ENCODE peak calls at places on chromosomes 1 and 21, in six cellular contexts. One of them, this sample, is unnamed.

GRCh38 chr21:32770514-32771133 is 931 bp downstream of the PAXBP1 start:
- DNase-seq in CD4-positive, alpha-beta T cell: no peak
- DNase-seq in mucosa of descending colon: no peak
- DNase-seq in PC-3: peak
- DNase-seq in OCI-LY7: peak
- DNase-seq in choroid plexus epithelial cell: peak
- DNase-seq in this sample: peak

GRCh38 chr1:183285746-183286145 is 99.7 kb downstream of the LAMC2 start:
- DNase-seq in CD4-positive, alpha-beta T cell: no peak
- DNase-seq in mucosa of descending colon: no peak
- DNase-seq in PC-3: no peak
- DNase-seq in OCI-LY7: no peak
- DNase-seq in choroid plexus epithelial cell: no peak
- DNase-seq in this sample: no peak

GRCh38 chr1:194295690-194296089 is 1109.3 kb upstream of the B3GALT2 start:
- DNase-seq in CD4-positive, alpha-beta T cell: no peak
- DNase-seq in mucosa of descending colon: no peak
- DNase-seq in PC-3: peak
- DNase-seq in OCI-LY7: peak
- DNase-seq in choroid plexus epithelial cell: peak
- DNase-seq in this sample: no peak

GRCh38 chr1:45957684-45958083 is 154.3 kb downstream of the MAST2 start:
- DNase-seq in CD4-positive, alpha-beta T cell: no peak
- DNase-seq in mucosa of descending colon: no peak
- DNase-seq in PC-3: no peak
- DNase-seq in OCI-LY7: no peak
- DNase-seq in choroid plexus epithelial cell: peak
- DNase-seq in this sample: no peak

GRCh38 chr1:29806646-29807319 is 570.5 kb downstream of the PTPRU start:
- DNase-seq in CD4-positive, alpha-beta T cell: no peak
- DNase-seq in mucosa of descending colon: no peak
- DNase-seq in PC-3: no peak
- DNase-seq in OCI-LY7: no peak
- DNase-seq in choroid plexus epithelial cell: no peak
- DNase-seq in this sample: no peak

GRCh38 chr1:177820213-177820612 is 149.6 kb downstream of the SEC16B start:
- DNase-seq in CD4-positive, alpha-beta T cell: no peak
- DNase-seq in mucosa of descending colon: no peak
- DNase-seq in PC-3: no peak
- DNase-seq in OCI-LY7: no peak
- DNase-seq in choroid plexus epithelial cell: no peak
- DNase-seq in this sample: no peak

GRCh38 chr1:2314297-2314802 is 77.0 kb downstream of the MORN1 start:
- DNase-seq in CD4-positive, alpha-beta T cell: no peak
- DNase-seq in mucosa of descending colon: peak
- DNase-seq in PC-3: peak
- DNase-seq in OCI-LY7: no peak
- DNase-seq in choroid plexus epithelial cell: peak
- DNase-seq in this sample: peak

GRCh38 chr1:228963795-228964177 is 228.5 kb downstream of the RHOU start:
- DNase-seq in CD4-positive, alpha-beta T cell: no peak
- DNase-seq in mucosa of descending colon: no peak
- DNase-seq in PC-3: no peak
- DNase-seq in OCI-LY7: no peak
- DNase-seq in choroid plexus epithelial cell: no peak
- DNase-seq in this sample: no peak

GRCh38 chr1:223739366-223740057 is 27.2 kb downstream of the CAPN2 start:
- DNase-seq in CD4-positive, alpha-beta T cell: no peak
- DNase-seq in mucosa of descending colon: no peak
- DNase-seq in PC-3: no peak
- DNase-seq in OCI-LY7: no peak
- DNase-seq in choroid plexus epithelial cell: peak
- DNase-seq in this sample: no peak

GRCh38 chr1:85465099-85465790 is at the start of gene DDAH1:
- DNase-seq in CD4-positive, alpha-beta T cell: no peak
- DNase-seq in mucosa of descending colon: peak
- DNase-seq in PC-3: peak
- DNase-seq in OCI-LY7: no peak
- DNase-seq in choroid plexus epithelial cell: peak
- DNase-seq in this sample: peak

GRCh38 chr21:32595431-32595830 is 10.1 kb upstream of the TCP10L start:
- DNase-seq in CD4-positive, alpha-beta T cell: no peak
- DNase-seq in mucosa of descending colon: no peak
- DNase-seq in PC-3: no peak
- DNase-seq in OCI-LY7: no peak
- DNase-seq in choroid plexus epithelial cell: no peak
- DNase-seq in this sample: no peak

GRCh38 chr1:112957133-112957812 is 1.3 kb upstream of the SLC16A1 start:
- DNase-seq in CD4-positive, alpha-beta T cell: peak
- DNase-seq in mucosa of descending colon: no peak
- DNase-seq in PC-3: peak
- DNase-seq in OCI-LY7: peak
- DNase-seq in choroid plexus epithelial cell: peak
- DNase-seq in this sample: no peak

GRCh38 chr21:40158356-40158755 is 291.1 kb downstream of the PCP4 start:
- DNase-seq in CD4-positive, alpha-beta T cell: no peak
- DNase-seq in mucosa of descending colon: no peak
- DNase-seq in PC-3: no peak
- DNase-seq in OCI-LY7: no peak
- DNase-seq in choroid plexus epithelial cell: no peak
- DNase-seq in this sample: no peak

GRCh38 chr1:206912445-206913095 is 9.2 kb downstream of the FCMR start:
- DNase-seq in CD4-positive, alpha-beta T cell: no peak
- DNase-seq in mucosa of descending colon: peak
- DNase-seq in PC-3: peak
- DNase-seq in OCI-LY7: peak
- DNase-seq in choroid plexus epithelial cell: peak
- DNase-seq in this sample: peak

GRCh38 chr1:48469616-48470500 is 2.1 kb downstream of the SPATA6 start:
- DNase-seq in CD4-positive, alpha-beta T cell: no peak
- DNase-seq in mucosa of descending colon: peak
- DNase-seq in PC-3: peak
- DNase-seq in OCI-LY7: peak
- DNase-seq in choroid plexus epithelial cell: peak
- DNase-seq in this sample: peak

GRCh38 chr1:81052162-81052561 is 748.6 kb upstream of the ADGRL2 start:
- DNase-seq in CD4-positive, alpha-beta T cell: no peak
- DNase-seq in mucosa of descending colon: no peak
- DNase-seq in PC-3: no peak
- DNase-seq in OCI-LY7: no peak
- DNase-seq in choroid plexus epithelial cell: no peak
- DNase-seq in this sample: no peak

GRCh38 chr1:94715311-94715710 is 104.8 kb upstream of the SLC44A3 start:
- DNase-seq in CD4-positive, alpha-beta T cell: no peak
- DNase-seq in mucosa of descending colon: no peak
- DNase-seq in PC-3: no peak
- DNase-seq in OCI-LY7: no peak
- DNase-seq in choroid plexus epithelial cell: no peak
- DNase-seq in this sample: no peak

GRCh38 chr1:1926886-1927660 is 8.0 kb upstream of the TMEM52 start:
- DNase-seq in CD4-positive, alpha-beta T cell: no peak
- DNase-seq in mucosa of descending colon: peak
- DNase-seq in PC-3: no peak
- DNase-seq in OCI-LY7: no peak
- DNase-seq in choroid plexus epithelial cell: no peak
- DNase-seq in this sample: no peak

GRCh38 chr1:30798389-30798951 is 40.9 kb upstream of the LAPTM5 start:
- DNase-seq in CD4-positive, alpha-beta T cell: no peak
- DNase-seq in mucosa of descending colon: no peak
- DNase-seq in PC-3: no peak
- DNase-seq in OCI-LY7: no peak
- DNase-seq in choroid plexus epithelial cell: no peak
- DNase-seq in this sample: peak

GRCh38 chr21:26115899-26116298 is 54.7 kb downstream of the APP start:
- DNase-seq in CD4-positive, alpha-beta T cell: no peak
- DNase-seq in mucosa of descending colon: no peak
- DNase-seq in PC-3: peak
- DNase-seq in OCI-LY7: no peak
- DNase-seq in choroid plexus epithelial cell: peak
- DNase-seq in this sample: no peak

GRCh38 chr1:182698977-182699672 is 14.7 kb upstream of the RGS8 start:
- DNase-seq in CD4-positive, alpha-beta T cell: no peak
- DNase-seq in mucosa of descending colon: no peak
- DNase-seq in PC-3: no peak
- DNase-seq in OCI-LY7: no peak
- DNase-seq in choroid plexus epithelial cell: no peak
- DNase-seq in this sample: no peak

GRCh38 chr1:33327587-33328325 is 6.9 kb upstream of the A3GALT2 start:
- DNase-seq in CD4-positive, alpha-beta T cell: no peak
- DNase-seq in mucosa of descending colon: no peak
- DNase-seq in PC-3: peak
- DNase-seq in OCI-LY7: no peak
- DNase-seq in choroid plexus epithelial cell: peak
- DNase-seq in this sample: peak

GRCh38 chr21:15057290-15057689 is 7.5 kb downstream of the NRIP1 start:
- DNase-seq in CD4-positive, alpha-beta T cell: no peak
- DNase-seq in mucosa of descending colon: peak
- DNase-seq in PC-3: no peak
- DNase-seq in OCI-LY7: no peak
- DNase-seq in choroid plexus epithelial cell: no peak
- DNase-seq in this sample: no peak

GRCh38 chr1:109595540-109595939 is 23.9 kb downstream of the GNAT2 start:
- DNase-seq in CD4-positive, alpha-beta T cell: no peak
- DNase-seq in mucosa of descending colon: no peak
- DNase-seq in PC-3: no peak
- DNase-seq in OCI-LY7: no peak
- DNase-seq in choroid plexus epithelial cell: peak
- DNase-seq in this sample: no peak

GRCh38 chr1:234402939-234403338 is 29.7 kb downstream of the COA6 start:
- DNase-seq in CD4-positive, alpha-beta T cell: no peak
- DNase-seq in mucosa of descending colon: no peak
- DNase-seq in PC-3: no peak
- DNase-seq in OCI-LY7: no peak
- DNase-seq in choroid plexus epithelial cell: no peak
- DNase-seq in this sample: no peak

GRCh38 chr1:108057536-108057935 is 92.6 kb upstream of the VAV3 start:
- DNase-seq in CD4-positive, alpha-beta T cell: no peak
- DNase-seq in mucosa of descending colon: no peak
- DNase-seq in PC-3: no peak
- DNase-seq in OCI-LY7: no peak
- DNase-seq in choroid plexus epithelial cell: peak
- DNase-seq in this sample: peak

GRCh38 chr1:15288173-15288926 is 41.3 kb downstream of the FHAD1 start:
- DNase-seq in CD4-positive, alpha-beta T cell: no peak
- DNase-seq in mucosa of descending colon: no peak
- DNase-seq in PC-3: no peak
- DNase-seq in OCI-LY7: no peak
- DNase-seq in choroid plexus epithelial cell: peak
- DNase-seq in this sample: no peak

GRCh38 chr1:58844176-58844575 is 60.3 kb upstream of the JUN start:
- DNase-seq in CD4-positive, alpha-beta T cell: no peak
- DNase-seq in mucosa of descending colon: no peak
- DNase-seq in PC-3: no peak
- DNase-seq in OCI-LY7: no peak
- DNase-seq in choroid plexus epithelial cell: peak
- DNase-seq in this sample: no peak

GRCh38 chr1:36981771-36982622 is 52.3 kb downstream of the GRIK3 start:
- DNase-seq in CD4-positive, alpha-beta T cell: no peak
- DNase-seq in mucosa of descending colon: no peak
- DNase-seq in PC-3: no peak
- DNase-seq in OCI-LY7: no peak
- DNase-seq in choroid plexus epithelial cell: no peak
- DNase-seq in this sample: no peak

GRCh38 chr1:48741380-48741779 is 35.3 kb downstream of the BEND5 start:
- DNase-seq in CD4-positive, alpha-beta T cell: no peak
- DNase-seq in mucosa of descending colon: no peak
- DNase-seq in PC-3: peak
- DNase-seq in OCI-LY7: no peak
- DNase-seq in choroid plexus epithelial cell: peak
- DNase-seq in this sample: no peak

GRCh38 chr1:59431566-59432294 is 134.8 kb downstream of the FGGY start:
- DNase-seq in CD4-positive, alpha-beta T cell: no peak
- DNase-seq in mucosa of descending colon: no peak
- DNase-seq in PC-3: peak
- DNase-seq in OCI-LY7: no peak
- DNase-seq in choroid plexus epithelial cell: peak
- DNase-seq in this sample: no peak

GRCh38 chr1:36732038-36732402 is 249.3 kb upstream of the CSF3R start:
- DNase-seq in CD4-positive, alpha-beta T cell: no peak
- DNase-seq in mucosa of descending colon: no peak
- DNase-seq in PC-3: no peak
- DNase-seq in OCI-LY7: no peak
- DNase-seq in choroid plexus epithelial cell: no peak
- DNase-seq in this sample: no peak

GRCh38 chr1:43729816-43730463 is 22.6 kb downstream of the ST3GAL3 start:
- DNase-seq in CD4-positive, alpha-beta T cell: no peak
- DNase-seq in mucosa of descending colon: no peak
- DNase-seq in PC-3: no peak
- DNase-seq in OCI-LY7: no peak
- DNase-seq in choroid plexus epithelial cell: no peak
- DNase-seq in this sample: no peak

GRCh38 chr1:204446413-204447111 is 34.9 kb upstream of the PPP1R15B start:
- DNase-seq in CD4-positive, alpha-beta T cell: peak
- DNase-seq in mucosa of descending colon: peak
- DNase-seq in PC-3: peak
- DNase-seq in OCI-LY7: peak
- DNase-seq in choroid plexus epithelial cell: peak
- DNase-seq in this sample: peak
- TF ChIP-seq CTCF in CD4-positive, alpha-beta T cell: peak
- TF ChIP-seq CTCF in mucosa of descending colon: peak
- TF ChIP-seq CTCF in PC-3: peak
- TF ChIP-seq CTCF in OCI-LY7: peak
- TF ChIP-seq CTCF in choroid plexus epithelial cell: peak
- TF ChIP-seq CTCF in this sample: peak

GRCh38 chr1:7346070-7346596 is 425.0 kb upstream of the VAMP3 start:
- DNase-seq in CD4-positive, alpha-beta T cell: no peak
- DNase-seq in mucosa of descending colon: no peak
- DNase-seq in PC-3: no peak
- DNase-seq in OCI-LY7: no peak
- DNase-seq in choroid plexus epithelial cell: peak
- DNase-seq in this sample: no peak
- TF ChIP-seq CTCF in CD4-positive, alpha-beta T cell: no peak
- TF ChIP-seq CTCF in mucosa of descending colon: no peak
- TF ChIP-seq CTCF in PC-3: peak
- TF ChIP-seq CTCF in OCI-LY7: no peak
- TF ChIP-seq CTCF in choroid plexus epithelial cell: peak
- TF ChIP-seq CTCF in this sample: no peak

DNA sequence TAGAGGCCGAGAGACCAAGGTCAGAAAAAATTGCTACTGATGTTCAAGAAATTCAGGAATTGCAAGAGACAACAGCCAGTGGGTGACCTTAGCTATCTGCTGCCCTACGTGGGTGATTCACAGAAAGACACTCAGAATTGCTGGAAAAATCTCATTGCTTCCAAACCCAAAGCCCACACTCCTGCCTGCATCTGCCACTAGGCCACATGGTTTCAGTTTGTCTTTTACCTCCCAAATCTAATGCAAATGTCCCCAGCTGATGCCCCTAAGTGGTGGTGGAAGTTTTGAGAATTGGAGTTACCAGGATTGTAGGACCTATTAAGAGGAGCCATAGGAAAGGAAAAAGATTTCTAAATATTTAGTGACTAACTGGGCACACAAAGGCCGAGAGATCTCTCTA is 341.5 kb upstream of the CHRM3 start:
- DNase-seq in CD4-positive, alpha-beta T cell: no peak
- DNase-seq in mucosa of descending colon: no peak
- DNase-seq in PC-3: no peak
- DNase-seq in OCI-LY7: no peak
- DNase-seq in choroid plexus epithelial cell: no peak
- DNase-seq in this sample: no peak
- TF ChIP-seq CTCF in CD4-positive, alpha-beta T cell: no peak
- TF ChIP-seq CTCF in mucosa of descending colon: no peak
- TF ChIP-seq CTCF in PC-3: no peak
- TF ChIP-seq CTCF in OCI-LY7: no peak
- TF ChIP-seq CTCF in choroid plexus epithelial cell: no peak
- TF ChIP-seq CTCF in this sample: no peak

GRCh38 chr21:44950016-44950326 is 10.1 kb downstream of the SLX9 start:
- DNase-seq in CD4-positive, alpha-beta T cell: no peak
- DNase-seq in mucosa of descending colon: no peak
- DNase-seq in PC-3: no peak
- DNase-seq in OCI-LY7: no peak
- DNase-seq in choroid plexus epithelial cell: no peak
- DNase-seq in this sample: no peak
- TF ChIP-seq CTCF in CD4-positive, alpha-beta T cell: peak
- TF ChIP-seq CTCF in mucosa of descending colon: no peak
- TF ChIP-seq CTCF in PC-3: no peak
- TF ChIP-seq CTCF in OCI-LY7: peak
- TF ChIP-seq CTCF in choroid plexus epithelial cell: no peak
- TF ChIP-seq CTCF in this sample: no peak